ENCODE peak calls at places on chromosome 9, in six cellular contexts. One of them, this sample, is unnamed.

GRCh38 chr9:94800424-94801117 is 74.1 kb downstream of the AOPEP start:
- DNase-seq in Panc1: no peak
- DNase-seq in HepG2: no peak
- DNase-seq in HCT116: no peak
- DNase-seq in A549: no peak
- DNase-seq in K562: no peak
- DNase-seq in this sample: no peak

GRCh38 chr9:83238871-83239624 is 176.1 kb upstream of the RASEF start:
- DNase-seq in Panc1: no peak
- DNase-seq in HepG2: peak
- DNase-seq in HCT116: no peak
- DNase-seq in A549: peak
- DNase-seq in K562: no peak
- DNase-seq in this sample: peak

GRCh38 chr9:715310-715709 is 126.2 kb upstream of the DMRT1 start:
- DNase-seq in Panc1: no peak
- DNase-seq in HepG2: no peak
- DNase-seq in HCT116: no peak
- DNase-seq in A549: no peak
- DNase-seq in K562: no peak
- DNase-seq in this sample: no peak

GRCh38 chr9:13719410-13719809 is 439.9 kb upstream of the MPDZ start:
- DNase-seq in Panc1: no peak
- DNase-seq in HepG2: no peak
- DNase-seq in HCT116: no peak
- DNase-seq in A549: no peak
- DNase-seq in K562: no peak
- DNase-seq in this sample: no peak

GRCh38 chr9:137077758-137078693 is 709 bp downstream of the UAP1L1 start:
- DNase-seq in Panc1: no peak
- DNase-seq in HepG2: no peak
- DNase-seq in HCT116: no peak
- DNase-seq in A549: no peak
- DNase-seq in K562: no peak
- DNase-seq in this sample: no peak

GRCh38 chr9:80841888-80842287 is 847.5 kb downstream of the TLE1 start:
- DNase-seq in Panc1: no peak
- DNase-seq in HepG2: no peak
- DNase-seq in HCT116: no peak
- DNase-seq in A549: no peak
- DNase-seq in K562: no peak
- DNase-seq in this sample: no peak

GRCh38 chr9:118721923-118722322 is 647.3 kb downstream of the BRINP1 start:
- DNase-seq in Panc1: no peak
- DNase-seq in HepG2: no peak
- DNase-seq in HCT116: no peak
- DNase-seq in A549: no peak
- DNase-seq in K562: no peak
- DNase-seq in this sample: no peak

GRCh38 chr9:137013571-137013940 is 14.5 kb downstream of the ABCA2 start:
- DNase-seq in Panc1: no peak
- DNase-seq in HepG2: no peak
- DNase-seq in HCT116: no peak
- DNase-seq in A549: no peak
- DNase-seq in K562: no peak
- DNase-seq in this sample: no peak

GRCh38 chr9:117957267-117957666 is 253.1 kb downstream of the TLR4 start:
- DNase-seq in Panc1: no peak
- DNase-seq in HepG2: no peak
- DNase-seq in HCT116: no peak
- DNase-seq in A549: no peak
- DNase-seq in K562: no peak
- DNase-seq in this sample: peak

GRCh38 chr9:136665111-136665703 is 2.5 kb downstream of the EGFL7 start:
- DNase-seq in Panc1: no peak
- DNase-seq in HepG2: no peak
- DNase-seq in HCT116: no peak
- DNase-seq in A549: no peak
- DNase-seq in K562: no peak
- DNase-seq in this sample: no peak

GRCh38 chr9:5667391-5667790 is 38.5 kb downstream of the RIC1 start:
- DNase-seq in Panc1: no peak
- DNase-seq in HepG2: no peak
- DNase-seq in HCT116: no peak
- DNase-seq in A549: no peak
- DNase-seq in K562: no peak
- DNase-seq in this sample: no peak

GRCh38 chr9:138042640-138043039 is 165.1 kb downstream of the CACNA1B start:
- DNase-seq in Panc1: no peak
- DNase-seq in HepG2: no peak
- DNase-seq in HCT116: no peak
- DNase-seq in A549: no peak
- DNase-seq in K562: no peak
- DNase-seq in this sample: no peak

GRCh38 chr9:26540094-26540493 is 352.5 kb downstream of the CAAP1 start:
- DNase-seq in Panc1: no peak
- DNase-seq in HepG2: peak
- DNase-seq in HCT116: no peak
- DNase-seq in A549: no peak
- DNase-seq in K562: no peak
- DNase-seq in this sample: no peak

GRCh38 chr9:91419222-91420191 is 4.1 kb downstream of the NFIL3 start:
- DNase-seq in Panc1: peak
- DNase-seq in HepG2: peak
- DNase-seq in HCT116: peak
- DNase-seq in A549: peak
- DNase-seq in K562: peak
- DNase-seq in this sample: peak
- H3K4me3 ChIP-seq in Panc1: peak
- H3K4me3 ChIP-seq in HepG2: peak
- H3K4me3 ChIP-seq in HCT116: peak
- H3K4me3 ChIP-seq in A549: peak
- H3K4me3 ChIP-seq in K562: no peak
- H3K4me3 ChIP-seq in this sample: no peak

GRCh38 chr9:21803674-21804048 is 1.2 kb downstream of the MTAP start:
- DNase-seq in Panc1: no peak
- DNase-seq in HepG2: no peak
- DNase-seq in HCT116: no peak
- DNase-seq in A549: no peak
- DNase-seq in K562: no peak
- DNase-seq in this sample: no peak
- TF ChIP-seq REST in Panc1: no peak
- TF ChIP-seq REST in HepG2: no peak
- TF ChIP-seq REST in HCT116: no peak
- TF ChIP-seq REST in A549: no peak
- TF ChIP-seq REST in K562: no peak
- TF ChIP-seq REST in this sample: no peak

DNA sequence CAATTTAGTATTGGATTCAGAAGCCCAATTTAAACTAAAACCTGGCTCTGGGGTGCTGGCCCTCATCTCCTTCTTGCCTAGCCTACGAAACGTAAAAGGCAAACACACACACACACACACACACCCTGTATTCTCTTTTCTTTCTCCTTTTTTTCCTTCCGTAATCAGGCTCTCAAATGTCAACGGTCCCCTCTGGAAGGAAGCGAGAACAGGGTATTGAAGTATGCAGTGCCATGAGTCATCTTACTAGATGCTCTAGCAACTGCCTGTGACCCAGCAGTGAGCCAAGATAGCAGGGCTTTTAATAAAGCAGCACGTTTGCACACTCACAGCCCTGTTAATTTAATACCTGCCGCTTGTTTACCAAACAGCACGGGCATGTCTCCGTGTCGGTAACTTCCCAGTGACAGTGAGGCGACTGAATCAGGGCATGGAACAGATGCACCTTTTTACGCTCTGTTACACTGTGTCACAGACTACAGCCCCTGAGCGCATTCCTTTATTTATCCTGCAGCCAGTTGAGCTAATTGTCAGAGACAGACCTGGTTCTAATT is 243.8 kb downstream of the BNC2 start:
- DNase-seq in Panc1: peak
- DNase-seq in HepG2: no peak
- DNase-seq in HCT116: no peak
- DNase-seq in A549: peak
- DNase-seq in K562: no peak
- DNase-seq in this sample: no peak
- H3K4me3 ChIP-seq in Panc1: peak
- H3K4me3 ChIP-seq in HepG2: no peak
- H3K4me3 ChIP-seq in HCT116: no peak
- H3K4me3 ChIP-seq in A549: peak
- H3K4me3 ChIP-seq in K562: no peak
- H3K4me3 ChIP-seq in this sample: no peak

DNA sequence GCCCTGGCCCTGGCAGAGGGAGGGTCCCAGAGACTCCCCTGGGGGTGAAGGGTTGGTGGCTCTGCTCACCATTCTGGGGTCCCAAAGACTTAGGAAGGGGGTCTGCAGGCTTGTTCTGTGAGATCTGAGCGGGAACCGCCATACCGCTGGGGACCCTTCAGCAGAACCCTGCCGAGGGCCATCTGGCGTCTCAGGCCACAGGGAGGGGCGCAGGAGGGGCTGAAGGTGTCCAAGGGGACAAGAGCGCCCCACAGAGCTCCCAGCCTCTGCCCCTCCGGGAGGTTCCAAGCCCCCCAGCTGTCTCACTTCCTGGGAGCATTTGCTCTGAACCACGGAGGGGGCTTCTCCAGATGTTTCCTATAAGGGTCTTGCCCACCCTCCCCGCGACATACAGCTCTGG is 4.8 kb downstream of the FIBCD1 start:
- DNase-seq in Panc1: no peak
- DNase-seq in HepG2: no peak
- DNase-seq in HCT116: no peak
- DNase-seq in A549: no peak
- DNase-seq in K562: no peak
- DNase-seq in this sample: no peak
- TF ChIP-seq REST in Panc1: no peak
- TF ChIP-seq REST in HepG2: no peak
- TF ChIP-seq REST in HCT116: no peak
- TF ChIP-seq REST in A549: no peak
- TF ChIP-seq REST in K562: no peak
- TF ChIP-seq REST in this sample: no peak

DNA sequence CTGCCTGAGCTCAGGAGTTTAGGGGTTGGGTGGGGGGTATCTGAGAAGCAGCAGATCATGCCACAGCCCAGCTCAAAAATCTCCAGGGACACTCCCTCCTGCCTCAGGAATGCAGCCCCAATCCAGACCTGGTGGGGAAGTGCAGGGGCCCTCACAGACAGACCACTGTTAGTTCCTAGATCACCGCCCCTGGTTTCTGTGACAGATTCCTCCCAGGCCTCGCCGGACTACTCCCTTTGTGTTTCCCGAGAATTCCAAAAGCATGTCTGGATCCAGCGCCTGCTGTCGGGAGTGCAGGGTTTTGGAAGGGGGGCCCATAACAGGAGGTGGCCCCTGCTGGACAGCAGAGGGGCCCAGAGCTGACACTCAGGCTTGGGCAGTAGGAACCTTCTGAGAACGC is 74.5 kb downstream of the CTSL start:
- DNase-seq in Panc1: no peak
- DNase-seq in HepG2: no peak
- DNase-seq in HCT116: no peak
- DNase-seq in A549: no peak
- DNase-seq in K562: no peak
- DNase-seq in this sample: no peak
- H3K4me3 ChIP-seq in Panc1: no peak
- H3K4me3 ChIP-seq in HepG2: no peak
- H3K4me3 ChIP-seq in HCT116: no peak
- H3K4me3 ChIP-seq in A549: no peak
- H3K4me3 ChIP-seq in K562: no peak
- H3K4me3 ChIP-seq in this sample: no peak

DNA sequence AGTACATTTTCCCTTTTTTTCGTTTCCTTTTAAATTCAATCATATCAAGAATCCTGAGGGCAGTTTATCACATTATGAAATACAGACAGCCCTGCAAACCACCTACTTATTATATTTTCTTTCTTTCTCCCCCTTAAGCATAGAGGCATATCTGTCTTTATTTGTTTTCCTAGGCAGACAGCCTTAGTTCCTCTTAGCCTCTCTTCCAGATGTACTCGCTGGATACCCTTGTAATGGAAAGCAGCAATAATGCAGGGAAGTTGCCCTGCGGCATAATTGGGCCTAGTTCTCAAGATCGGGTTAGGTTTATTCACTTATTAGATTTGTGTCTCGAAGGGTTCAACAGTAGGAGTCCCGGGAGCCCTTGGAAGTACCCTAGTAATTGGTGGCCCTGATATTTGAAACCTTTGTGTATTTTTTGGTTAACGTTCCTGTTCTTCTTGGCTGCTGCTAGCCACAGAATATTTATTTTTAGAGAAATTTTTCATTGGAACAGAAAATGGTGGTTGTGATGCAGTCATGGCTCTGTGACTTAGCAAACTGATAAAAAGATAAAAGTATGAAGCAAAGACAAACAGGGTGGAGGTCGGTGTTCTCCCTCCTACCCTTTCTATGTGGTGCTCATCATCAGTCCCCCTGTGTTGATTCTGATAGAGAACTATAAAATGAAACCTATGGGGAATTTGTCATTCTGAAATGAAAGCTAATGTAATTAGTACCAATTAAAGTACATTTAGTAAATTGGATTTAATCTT is 6.4 kb downstream of the TLE4 start:
- DNase-seq in Panc1: no peak
- DNase-seq in HepG2: no peak
- DNase-seq in HCT116: no peak
- DNase-seq in A549: no peak
- DNase-seq in K562: no peak
- DNase-seq in this sample: no peak
- TF ChIP-seq REST in Panc1: no peak
- TF ChIP-seq REST in HepG2: no peak
- TF ChIP-seq REST in HCT116: no peak
- TF ChIP-seq REST in A549: no peak
- TF ChIP-seq REST in K562: no peak
- TF ChIP-seq REST in this sample: no peak